ENCODE peak calls at places on chromosomes 11 and 22, in five cellular contexts. T is body of pancreas, Z is gastrocnemius medialis, Y is transverse colon, I is heart left ventricle. W is an unnamed sample.
A peak's percentile ranks its signal among the peaks of the same experiment; 100 is the strongest.

GRCh38 chr11:70491696-70492472 is 93.6 kb downstream of the CTTN start:
- DNase-seq in Z (no peak), Y (no peak), I (peak; percentile 36), T (no peak), W (peak; percentile 19)

GRCh38 chr22:30016596-30016995 is 63.7 kb upstream of the HORMAD2 start:
- DNase-seq in T (no peak), Z (no peak), I (no peak), Y (no peak), W (no peak)

GRCh38 chr11:69264486-69264885 is 29.5 kb upstream of the MYEOV start:
- DNase-seq in Z (no peak), Y (no peak), T (no peak), I (no peak), W (no peak)

GRCh38 chr11:36509694-36510566 is at the start of gene TRAF6:
- DNase-seq in T (peak; percentile 89), Y (peak; percentile 91), Z (peak; percentile 76), I (peak; percentile 96), W (peak; percentile 90)

GRCh38 chr11:99822846-99823565 is 802.3 kb downstream of the CNTN5 start:
- DNase-seq in Y (no peak), I (no peak), T (no peak), Z (no peak), W (no peak)

GRCh38 chr22:50276143-50276542 is 6.0 kb upstream of the MAPK11 start:
- DNase-seq in Y (peak; percentile 81), T (peak; percentile 50), Z (no peak), I (peak; percentile 86), W (peak; percentile 50)

GRCh38 chr11:83019888-83020579 is 51.7 kb downstream of the RAB30 start:
- DNase-seq in Z (peak; percentile 88), Y (peak; percentile 75), I (peak; percentile 67), T (no peak), W (no peak)

GRCh38 chr11:6618117-6619020 is 853 bp downstream of the TPP1 start:
- DNase-seq in Y (peak; percentile 49), Z (no peak), I (no peak), T (peak; percentile 57), W (peak; percentile 72)

GRCh38 chr11:19576054-19576453 is 136.6 kb upstream of the NAV2 start:
- DNase-seq in T (no peak), I (no peak), Y (no peak), Z (no peak), W (no peak)

GRCh38 chr11:64932324-64932723 is 3.4 kb downstream of the GPHA2 start:
- DNase-seq in T (no peak), Z (no peak), Y (no peak), I (no peak), W (no peak)

GRCh38 chr11:14813506-14813905 is 78.5 kb downstream of the CYP2R1 start:
- DNase-seq in I (no peak), Z (no peak), Y (no peak), T (no peak), W (no peak)

GRCh38 chr22:45319319-45319675 is 9.6 kb downstream of the FAM118A start:
- DNase-seq in I (no peak), T (no peak), Z (no peak), Y (no peak), W (peak; percentile 59)

GRCh38 chr11:32884770-32885384 is 7.7 kb upstream of the QSER1 start:
- DNase-seq in I (no peak), T (no peak), Z (no peak), Y (no peak), W (no peak)

GRCh38 chr11:80441821-80442220 is 1001.0 kb upstream of the TENM4 start:
- DNase-seq in I (no peak), Y (no peak), Z (no peak), T (no peak), W (no peak)

GRCh38 chr11:108961095-108961494 is 296.2 kb downstream of the DDX10 start:
- DNase-seq in T (no peak), Z (no peak), Y (no peak), I (no peak), W (no peak)

GRCh38 chr11:61700221-61700620 is 20.0 kb downstream of the DAGLA start:
- DNase-seq in I (no peak), T (peak; percentile 84), Z (peak; percentile 83), Y (peak; percentile 87), W (no peak)

GRCh38 chr22:16955678-16956210 is 52.3 kb downstream of the GAB4 start:
- DNase-seq in Z (no peak), I (no peak), T (no peak), Y (no peak), W (no peak)

GRCh38 chr11:64717268-64717578 is 5.8 kb downstream of the NRXN2 start:
- DNase-seq in I (peak; percentile 39), Y (no peak), T (no peak), Z (no peak), W (no peak)

GRCh38 chr22:38249803-38250641 is 22.8 kb downstream of the TMEM184B start:
- DNase-seq in Y (no peak), I (no peak), T (no peak), Z (no peak), W (no peak)

GRCh38 chr11:61701298-61701993 is 21.3 kb downstream of the DAGLA start:
- DNase-seq in I (no peak), Z (peak; percentile 40), T (peak; percentile 35), Y (peak; percentile 48), W (no peak)

GRCh38 chr22:47189056-47189916 is 426.8 kb downstream of the TBC1D22A start:
- DNase-seq in T (no peak), Y (peak; percentile 3), I (peak; percentile 39), Z (no peak), W (no peak)

GRCh38 chr11:72685560-72686480 is 11.6 kb upstream of the PDE2A start:
- DNase-seq in T (peak; percentile 51), I (peak; percentile 68), Z (peak; percentile 35), Y (peak; percentile 35), W (peak; percentile 48)

GRCh38 chr11:72688929-72689328 is 14.7 kb upstream of the PDE2A start:
- DNase-seq in Y (no peak), Z (no peak), T (no peak), I (no peak), W (no peak)

GRCh38 chr11:72687326-72687725 is 13.1 kb upstream of the PDE2A start:
- DNase-seq in I (no peak), Z (no peak), Y (no peak), T (no peak), W (no peak)

GRCh38 chr11:72688486-72688885 is 14.3 kb upstream of the PDE2A start:
- DNase-seq in Z (no peak), T (no peak), I (no peak), Y (no peak), W (no peak)

DNA sequence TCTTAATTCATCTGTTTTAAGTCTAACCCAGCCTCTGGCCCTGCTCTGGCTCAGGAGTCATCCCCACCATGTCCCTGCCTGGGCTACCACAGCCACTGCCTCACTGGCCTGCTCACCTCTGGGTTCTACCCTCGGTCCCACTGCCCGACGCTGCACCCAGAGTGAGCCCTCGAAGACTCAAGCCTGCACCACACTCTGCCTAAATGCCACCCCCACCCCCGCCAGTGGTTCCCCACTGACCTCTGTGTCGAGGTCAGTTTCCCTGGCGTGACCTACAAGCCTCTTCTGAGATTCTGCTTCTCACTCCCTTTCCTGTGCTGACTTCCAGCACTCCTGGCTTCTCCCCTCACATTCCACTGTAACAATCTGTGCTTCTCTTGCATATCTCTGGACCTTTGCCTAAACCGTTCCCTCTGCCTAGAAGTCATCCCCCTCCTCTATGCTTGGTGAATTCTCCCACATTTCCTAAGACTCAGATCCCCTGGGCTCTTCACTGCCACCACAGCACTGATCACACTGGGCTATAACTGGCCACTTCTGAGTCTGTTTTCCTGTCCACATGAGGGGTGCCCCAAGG is 12.5 kb upstream of the PDE2A start:
- DNase-seq in T (no peak), I (no peak), Z (no peak), Y (no peak), W (no peak)
- H3K27ac ChIP-seq in T (no peak overlapping the region), I (peak overlapping the region; percentile 42), Z (no peak overlapping the region), Y (peak overlapping the region; percentile 56), W (no peak overlapping the region)

DNA sequence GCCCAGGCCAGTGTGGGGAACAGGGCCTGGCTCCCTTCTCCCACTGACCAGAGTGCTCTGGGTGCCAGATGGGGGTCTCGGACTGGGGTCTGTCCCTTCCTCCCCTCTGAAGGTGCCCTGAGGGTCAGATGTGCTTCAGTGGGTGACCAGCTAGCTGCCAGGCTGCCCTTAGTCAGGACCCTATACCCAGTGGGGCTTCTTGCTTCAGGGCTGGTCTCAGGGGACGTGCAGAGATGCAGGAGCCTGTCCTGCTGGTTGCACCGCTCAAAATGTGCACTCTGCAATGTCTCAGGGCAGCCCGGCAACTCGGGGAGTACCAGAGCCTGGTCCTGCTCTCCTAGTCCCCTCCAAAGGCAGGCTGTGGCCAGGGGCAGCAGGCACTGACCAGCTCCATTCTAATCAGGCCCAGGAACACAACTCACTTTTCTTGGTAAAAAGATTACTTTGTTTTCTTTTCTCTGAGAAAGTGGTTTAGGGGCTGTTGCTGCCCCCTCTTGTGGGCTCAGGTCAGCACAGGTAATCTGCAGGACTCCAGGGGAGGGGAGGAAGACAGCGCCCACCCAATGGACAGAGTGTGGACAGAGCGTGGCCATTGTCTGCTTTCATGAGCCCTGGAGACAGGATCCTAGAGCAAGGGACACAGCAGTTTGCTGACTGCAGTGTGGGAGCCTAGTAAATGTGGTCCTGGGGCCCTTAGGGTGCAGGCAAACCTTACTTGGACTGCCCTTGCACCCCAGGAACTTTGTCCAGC is 80.9 kb downstream of the MED15 start:
- DNase-seq in T (no peak), Y (no peak), I (no peak), Z (no peak), W (no peak)
- TF ChIP-seq POLR2A in T (no peak), Y (no peak), I (no peak), Z (no peak), W (no peak)

DNA sequence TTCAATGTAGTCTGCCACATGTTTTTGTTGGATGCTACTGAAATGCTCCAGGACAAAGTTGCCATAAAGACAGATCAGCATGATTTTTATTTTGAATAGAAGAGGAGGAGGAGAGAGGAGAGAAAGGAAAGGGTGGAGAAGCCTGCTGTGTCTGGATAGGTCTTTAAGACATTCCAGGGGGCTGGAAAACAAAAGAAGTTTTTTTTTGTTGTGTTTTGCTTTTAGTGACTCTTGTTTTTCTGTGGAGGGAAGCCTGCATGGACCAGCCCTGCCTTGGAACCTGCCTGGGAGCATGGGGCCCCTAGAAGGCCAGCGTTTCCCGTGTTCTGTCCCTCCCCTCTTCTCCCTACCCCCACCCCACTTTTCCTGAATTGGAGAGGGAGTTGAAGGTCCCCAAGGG is 2.3 kb downstream of the TSPAN18 start:
- DNase-seq in T (no peak), Z (no peak), I (no peak), Y (no peak), W (no peak)
- H3K27ac ChIP-seq in T (no peak overlapping the region), Z (peak overlapping the region; percentile 45), I (peak overlapping the region; percentile 91), Y (peak overlapping the region; percentile 75), W (peak overlapping the region; percentile 38)

GRCh38 chr22:36366291-36366708 is 21.5 kb downstream of the MYH9 start:
- DNase-seq in I (no peak), Z (no peak), Y (no peak), T (no peak), W (no peak)

GRCh38 chr22:36364255-36365019 is 23.3 kb downstream of the MYH9 start:
- DNase-seq in I (no peak), Z (no peak), T (no peak), Y (no peak), W (no peak)

GRCh38 chr22:36367066-36367465 is 20.7 kb downstream of the MYH9 start:
- DNase-seq in Y (no peak), Z (no peak), I (no peak), T (no peak), W (no peak)

GRCh38 chr22:36363378-36363931 is 24.3 kb downstream of the MYH9 start:
- DNase-seq in I (no peak), Y (no peak), Z (no peak), T (peak; percentile 75), W (no peak)

DNA sequence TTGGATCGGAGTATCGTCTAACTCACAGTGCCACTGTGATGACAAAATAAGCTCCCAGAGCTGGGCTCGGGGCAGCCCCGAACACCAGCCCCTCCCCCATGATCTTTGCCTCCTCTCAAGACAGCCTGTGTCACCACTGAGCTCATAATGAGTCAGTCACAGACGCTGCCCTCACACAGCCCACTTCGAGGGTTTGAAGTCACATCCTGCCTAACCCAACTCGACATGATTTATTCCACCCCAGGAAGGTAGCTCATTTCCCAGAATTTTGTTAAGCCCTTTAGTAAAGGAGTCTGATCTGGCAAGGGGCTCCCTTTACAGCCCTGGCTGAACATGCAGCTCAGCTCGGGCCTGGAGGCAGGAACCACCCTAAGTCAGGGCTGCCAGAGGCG is 22.8 kb downstream of the MYH9 start:
- DNase-seq in Y (peak; percentile 75), I (no peak), Z (peak; percentile 53), T (peak; percentile 68), W (no peak)
- TF ChIP-seq POLR2A in Y (no peak), I (no peak), Z (no peak), T (no peak), W (no peak)